ENCODE peak calls at places on chromosome 7, in six cellular contexts. Q, K, O, W, Y and P are unnamed samples.

GRCh38 chr7:101173752-101174244 is 6.3 kb downstream of the NAT16 start:
- DNase-seq in Q (peak), K (no peak), O (no peak), W (no peak), Y (peak), P (no peak)

GRCh38 chr7:8386926-8387550 is 46.4 kb upstream of the NXPH1 start:
- DNase-seq in Q (no peak), K (no peak), O (no peak), W (no peak), Y (no peak), P (no peak)

GRCh38 chr7:101743241-101743994 is 74.0 kb upstream of the CUX1 start:
- DNase-seq in Q (peak), K (peak), O (peak), W (peak), Y (peak), P (peak)

GRCh38 chr7:28258240-28258639 is 77.6 kb upstream of the JAZF1 start:
- DNase-seq in Q (no peak), K (no peak), O (no peak), W (no peak), Y (no peak), P (no peak)

GRCh38 chr7:73683056-73683915 is at the start of the genes BUD23 and DNAJC30:
- DNase-seq in Q (peak), K (peak), O (peak), W (peak), Y (peak), P (peak)

GRCh38 chr7:43834463-43835251 is 34.7 kb downstream of the MRPS24 start:
- DNase-seq in Q (no peak), K (no peak), O (peak), W (no peak), Y (no peak), P (peak)

GRCh38 chr7:155066417-155066950 is 3.6 kb upstream of the HTR5A start:
- DNase-seq in Q (no peak), K (no peak), O (no peak), W (no peak), Y (no peak), P (peak)

GRCh38 chr7:44971188-44971907 is 7.5 kb downstream of the MYO1G start:
- DNase-seq in Q (no peak), K (no peak), O (no peak), W (no peak), Y (peak), P (no peak)

GRCh38 chr7:2616973-2617709 is 14.6 kb upstream of the TTYH3 start:
- DNase-seq in Q (no peak), K (no peak), O (no peak), W (no peak), Y (no peak), P (no peak)

GRCh38 chr7:150902078-150903033 is 50.0 kb downstream of the AOC1 start:
- DNase-seq in Q (no peak), K (no peak), O (no peak), W (no peak), Y (peak), P (no peak)

GRCh38 chr7:156111-157007 is 36.0 kb upstream of the FAM20C start:
- DNase-seq in Q (no peak), K (peak), O (no peak), W (no peak), Y (no peak), P (no peak)
- H3K27ac ChIP-seq in Q (no peak), K (no peak), O (no peak), W (no peak), Y (no peak), P (no peak)

GRCh38 chr7:33050425-33051318 is 11.9 kb downstream of the NT5C3A start:
- DNase-seq in Q (no peak), K (no peak), O (peak), W (peak), Y (peak), P (peak)

GRCh38 chr7:33048257-33048656 is 14.3 kb downstream of the NT5C3A start:
- DNase-seq in Q (no peak), K (no peak), O (no peak), W (no peak), Y (no peak), P (no peak)

GRCh38 chr7:33043875-33044718 is 18.5 kb downstream of the NT5C3A start:
- DNase-seq in Q (no peak), K (no peak), O (no peak), W (no peak), Y (no peak), P (no peak)

GRCh38 chr7:33044986-33045385 is 17.6 kb downstream of the NT5C3A start:
- DNase-seq in Q (no peak), K (no peak), O (no peak), W (no peak), Y (no peak), P (no peak)

GRCh38 chr7:33048704-33049103 is 13.9 kb downstream of the NT5C3A start:
- DNase-seq in Q (no peak), K (no peak), O (no peak), W (no peak), Y (no peak), P (no peak)
- H3K27ac ChIP-seq in Q (no peak), K (no peak), O (no peak), W (no peak), Y (no peak), P (no peak)

DNA sequence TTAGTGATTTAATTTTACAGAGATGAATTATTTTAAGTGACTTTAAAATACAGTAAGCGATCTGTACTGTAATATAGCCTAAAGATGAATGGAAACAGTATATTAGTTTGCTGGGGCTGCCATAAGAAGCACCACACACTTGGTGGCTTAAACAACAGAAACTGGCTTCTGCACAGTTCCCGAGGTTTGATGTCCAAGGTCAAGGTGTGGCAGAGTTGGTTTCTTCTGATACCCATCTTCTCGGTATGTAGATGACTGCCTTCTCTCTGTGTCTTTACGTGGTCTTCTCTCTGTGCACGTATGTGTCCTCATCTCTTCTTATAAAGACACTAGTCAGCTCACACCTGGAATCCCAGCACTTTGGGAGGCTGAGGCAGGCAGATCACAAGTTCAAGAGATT is 64.0 kb upstream of the KMT2E start:
- DNase-seq in Q (no peak), K (no peak), O (no peak), W (no peak), Y (no peak), P (no peak)
- H3K27ac ChIP-seq in Q (no peak), K (no peak), O (no peak), W (no peak), Y (no peak), P (no peak)

GRCh38 chr7:25032774-25033743 is 53.1 kb upstream of the OSBPL3 start:
- DNase-seq in Q (no peak), K (no peak), O (no peak), W (no peak), Y (no peak), P (no peak)
- H3K27ac ChIP-seq in Q (no peak), K (no peak), O (no peak), W (no peak), Y (no peak), P (no peak)

GRCh38 chr7:33251261-33251660 is 121.9 kb downstream of the BBS9 start:
- DNase-seq in Q (no peak), K (no peak), O (no peak), W (no peak), Y (no peak), P (no peak)

GRCh38 chr7:33243319-33243881 is 114.0 kb downstream of the BBS9 start:
- DNase-seq in Q (no peak), K (no peak), O (peak), W (no peak), Y (peak), P (peak)

GRCh38 chr7:33250421-33250827 is 121.1 kb downstream of the BBS9 start:
- DNase-seq in Q (no peak), K (no peak), O (peak), W (no peak), Y (no peak), P (no peak)

GRCh38 chr7:33248663-33249062 is 119.3 kb downstream of the BBS9 start:
- DNase-seq in Q (no peak), K (no peak), O (no peak), W (no peak), Y (no peak), P (no peak)
- H3K27ac ChIP-seq in Q (no peak), K (no peak), O (no peak), W (no peak), Y (no peak), P (no peak)